ENCODE peak calls at places on chromosomes 13 and 19, in four cellular contexts. One of them, this sample, is unnamed.

GRCh38 chr13:102261809-102262208 is 140.0 kb downstream of the FGF14 start:
- DNase-seq in GM12878: no peak
- DNase-seq in H1: no peak
- DNase-seq in HepG2: no peak
- DNase-seq in this sample: no peak

GRCh38 chr19:18607222-18608101 is 863 bp upstream of the CRLF1 start:
- DNase-seq in GM12878: no peak
- DNase-seq in H1: peak; percentile 64
- DNase-seq in HepG2: no peak
- DNase-seq in this sample: no peak

GRCh38 chr13:96850538-96850937 is 143.7 kb downstream of the OXGR1 start:
- DNase-seq in GM12878: no peak
- DNase-seq in H1: no peak
- DNase-seq in HepG2: no peak
- DNase-seq in this sample: no peak

GRCh38 chr19:681029-681626 is 4.9 kb downstream of the FSTL3 start:
- DNase-seq in HepG2: no peak
- DNase-seq in GM12878: no peak
- DNase-seq in H1: no peak
- DNase-seq in this sample: peak; percentile 88

GRCh38 chr19:19937403-19937802 is 36.7 kb downstream of the ZNF93 start:
- DNase-seq in HepG2: no peak
- DNase-seq in H1: no peak
- DNase-seq in GM12878: no peak
- DNase-seq in this sample: no peak

GRCh38 chr13:24228852-24229458 is 68.4 kb downstream of the SPATA13 start:
- DNase-seq in GM12878: no peak
- DNase-seq in HepG2: peak; percentile 65
- DNase-seq in H1: no peak
- DNase-seq in this sample: peak; percentile 40

GRCh38 chr19:52622261-52622660 is 15.9 kb downstream of the ZNF83 start:
- DNase-seq in GM12878: no peak
- DNase-seq in HepG2: no peak
- DNase-seq in H1: no peak
- DNase-seq in this sample: no peak

GRCh38 chr19:10921199-10921879 is 7.1 kb downstream of the YIPF2 start:
- DNase-seq in H1: no peak
- DNase-seq in GM12878: no peak
- DNase-seq in HepG2: no peak
- DNase-seq in this sample: no peak

GRCh38 chr13:28730762-28731161 is 12.0 kb upstream of the SLC46A3 start:
- DNase-seq in GM12878: no peak
- DNase-seq in HepG2: no peak
- DNase-seq in H1: no peak
- DNase-seq in this sample: no peak

GRCh38 chr13:59680429-59681024 is 483.2 kb downstream of the DIAPH3 start:
- DNase-seq in HepG2: no peak
- DNase-seq in H1: no peak
- DNase-seq in GM12878: no peak
- DNase-seq in this sample: no peak

GRCh38 chr13:95787356-95788099 is 110.6 kb downstream of the DNAJC3 start:
- DNase-seq in H1: no peak
- DNase-seq in HepG2: no peak
- DNase-seq in GM12878: no peak
- DNase-seq in this sample: no peak

GRCh38 chr13:75415720-75416119 is 66.2 kb downstream of the TBC1D4 start:
- DNase-seq in GM12878: no peak
- DNase-seq in H1: no peak
- DNase-seq in HepG2: no peak
- DNase-seq in this sample: no peak

GRCh38 chr19:55643003-55643732 is at the start of gene ZNF581:
- DNase-seq in H1: peak; percentile 90
- DNase-seq in HepG2: peak; percentile 57
- DNase-seq in GM12878: peak; percentile 59
- DNase-seq in this sample: no peak

GRCh38 chr13:62960723-62961122 is 1545.1 kb upstream of the PCDH20 start:
- DNase-seq in HepG2: no peak
- DNase-seq in GM12878: no peak
- DNase-seq in H1: no peak
- DNase-seq in this sample: no peak

GRCh38 chr19:40314646-40315045 is 29.5 kb upstream of the AKT2 start:
- DNase-seq in H1: no peak
- DNase-seq in GM12878: no peak
- DNase-seq in HepG2: no peak
- DNase-seq in this sample: no peak

GRCh38 chr13:30587231-30587630 is 30.5 kb upstream of the USPL1 start:
- DNase-seq in H1: no peak
- DNase-seq in HepG2: no peak
- DNase-seq in GM12878: no peak
- DNase-seq in this sample: no peak

GRCh38 chr19:57398868-57399267 is 9.2 kb downstream of the ZNF548 start:
- DNase-seq in H1: no peak
- DNase-seq in HepG2: no peak
- DNase-seq in GM12878: no peak
- DNase-seq in this sample: no peak

GRCh38 chr13:110387451-110388140 is 80.5 kb downstream of the COL4A2 start:
- DNase-seq in H1: peak; percentile 58
- DNase-seq in GM12878: no peak
- DNase-seq in HepG2: no peak
- DNase-seq in this sample: no peak

GRCh38 chr13:95267662-95268369 is 33.4 kb downstream of the ABCC4 start:
- DNase-seq in HepG2: peak; percentile 45
- DNase-seq in H1: no peak
- DNase-seq in GM12878: no peak
- DNase-seq in this sample: no peak

DNA sequence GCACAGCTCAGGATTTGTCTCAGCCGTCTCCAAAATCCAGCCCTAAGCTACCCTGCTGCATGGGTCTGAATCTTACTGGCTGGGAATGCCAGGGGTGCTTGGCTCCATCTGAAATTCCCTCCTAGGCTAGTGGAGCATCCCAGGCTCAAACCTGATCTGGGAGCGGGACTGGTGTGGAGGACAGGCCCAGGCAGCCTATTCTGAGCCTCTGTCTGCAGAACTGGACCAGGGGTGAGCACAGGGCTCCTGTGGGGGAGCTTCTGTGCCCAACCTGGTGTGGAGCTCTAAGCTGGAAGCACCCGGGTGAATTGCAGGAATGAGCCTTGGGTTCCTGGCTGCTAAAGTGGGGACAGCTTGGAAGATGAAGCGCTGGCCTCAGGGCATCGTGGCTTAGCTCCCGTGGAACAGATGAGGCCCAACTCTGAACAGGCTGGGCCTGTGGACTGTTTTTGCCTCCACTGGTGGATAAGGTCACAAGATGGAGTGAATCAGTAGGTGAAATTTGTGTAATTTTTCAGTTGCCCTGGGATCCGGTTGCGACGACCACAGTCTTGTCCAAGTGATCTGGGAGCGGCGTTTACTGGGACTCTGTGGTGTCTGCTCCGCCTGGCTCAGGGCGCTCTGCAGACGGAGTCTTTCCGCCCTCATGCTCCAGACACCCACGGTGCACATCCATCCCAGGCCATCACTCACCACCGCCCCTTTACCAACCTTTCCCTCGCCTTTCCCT is 79.5 kb downstream of the TEX29 start:
- DNase-seq in GM12878: no peak
- DNase-seq in H1: no peak
- DNase-seq in HepG2: no peak
- DNase-seq in this sample: no peak
- TF ChIP-seq SUZ12 in GM12878: no peak
- TF ChIP-seq SUZ12 in H1: no peak
- TF ChIP-seq SUZ12 in HepG2: no peak
- TF ChIP-seq SUZ12 in this sample: no peak

GRCh38 chr13:40232321-40232720 is 434.1 kb downstream of the FOXO1 start:
- DNase-seq in GM12878: no peak
- DNase-seq in H1: no peak
- DNase-seq in HepG2: no peak
- DNase-seq in this sample: no peak

GRCh38 chr13:40231311-40231710 is 435.1 kb downstream of the FOXO1 start:
- DNase-seq in HepG2: no peak
- DNase-seq in H1: no peak
- DNase-seq in GM12878: no peak
- DNase-seq in this sample: no peak

GRCh38 chr13:40235160-40235796 is 431.2 kb downstream of the FOXO1 start:
- DNase-seq in GM12878: no peak
- DNase-seq in HepG2: no peak
- DNase-seq in H1: no peak
- DNase-seq in this sample: no peak

GRCh38 chr13:40236566-40237168 is 429.8 kb downstream of the FOXO1 start:
- DNase-seq in HepG2: no peak
- DNase-seq in GM12878: no peak
- DNase-seq in H1: no peak
- DNase-seq in this sample: no peak

GRCh38 chr13:40233731-40234195 is 432.7 kb downstream of the FOXO1 start:
- DNase-seq in H1: no peak
- DNase-seq in GM12878: no peak
- DNase-seq in HepG2: no peak
- DNase-seq in this sample: no peak
- TF ChIP-seq YY1 in H1: no peak
- TF ChIP-seq YY1 in GM12878: no peak
- TF ChIP-seq YY1 in HepG2: no peak
- TF ChIP-seq YY1 in this sample: no peak

DNA sequence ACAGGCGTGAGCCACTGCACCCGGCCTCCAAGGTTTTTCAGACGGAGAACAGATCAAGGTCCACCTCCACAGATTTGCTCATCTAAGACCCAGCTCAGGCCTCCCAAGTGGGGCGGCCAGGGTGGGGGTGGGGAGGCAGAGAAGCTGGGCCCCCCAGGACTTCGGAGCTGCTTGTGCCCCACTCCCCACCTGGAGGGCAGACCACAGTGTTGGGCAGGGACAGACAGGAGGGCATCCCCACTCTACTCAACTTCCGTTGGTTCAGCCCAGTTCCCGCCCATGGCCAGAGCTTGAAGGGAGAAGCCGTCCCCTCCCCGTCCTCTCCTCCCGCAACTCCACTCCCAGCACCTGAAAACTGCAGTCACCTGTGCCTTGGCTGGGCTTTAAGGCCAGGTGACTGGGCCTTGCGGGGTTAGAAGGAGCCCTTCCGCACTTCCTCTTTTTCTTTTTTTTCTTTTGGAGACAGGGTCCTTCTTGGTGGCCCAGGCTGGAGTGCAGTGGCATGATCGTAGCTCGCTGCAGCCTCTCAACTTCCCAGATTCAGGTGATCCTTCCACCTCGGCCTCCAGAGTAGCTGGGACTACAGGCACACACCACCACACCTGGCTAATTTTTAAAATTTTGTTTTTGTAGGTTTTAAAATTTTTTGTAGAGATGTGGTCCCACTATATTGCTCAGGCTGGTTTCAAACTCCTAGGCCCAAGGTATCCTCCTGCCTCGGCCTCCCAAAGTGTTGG is 734 bp upstream of the LRRC8E start:
- DNase-seq in HepG2: no peak
- DNase-seq in H1: no peak
- DNase-seq in GM12878: no peak
- DNase-seq in this sample: no peak
- H3K4me3 ChIP-seq in HepG2: peak overlapping the region; percentile 90
- H3K4me3 ChIP-seq in H1: no peak overlapping the region
- H3K4me3 ChIP-seq in GM12878: no peak overlapping the region
- H3K4me3 ChIP-seq in this sample: peak overlapping the region; percentile 27

DNA sequence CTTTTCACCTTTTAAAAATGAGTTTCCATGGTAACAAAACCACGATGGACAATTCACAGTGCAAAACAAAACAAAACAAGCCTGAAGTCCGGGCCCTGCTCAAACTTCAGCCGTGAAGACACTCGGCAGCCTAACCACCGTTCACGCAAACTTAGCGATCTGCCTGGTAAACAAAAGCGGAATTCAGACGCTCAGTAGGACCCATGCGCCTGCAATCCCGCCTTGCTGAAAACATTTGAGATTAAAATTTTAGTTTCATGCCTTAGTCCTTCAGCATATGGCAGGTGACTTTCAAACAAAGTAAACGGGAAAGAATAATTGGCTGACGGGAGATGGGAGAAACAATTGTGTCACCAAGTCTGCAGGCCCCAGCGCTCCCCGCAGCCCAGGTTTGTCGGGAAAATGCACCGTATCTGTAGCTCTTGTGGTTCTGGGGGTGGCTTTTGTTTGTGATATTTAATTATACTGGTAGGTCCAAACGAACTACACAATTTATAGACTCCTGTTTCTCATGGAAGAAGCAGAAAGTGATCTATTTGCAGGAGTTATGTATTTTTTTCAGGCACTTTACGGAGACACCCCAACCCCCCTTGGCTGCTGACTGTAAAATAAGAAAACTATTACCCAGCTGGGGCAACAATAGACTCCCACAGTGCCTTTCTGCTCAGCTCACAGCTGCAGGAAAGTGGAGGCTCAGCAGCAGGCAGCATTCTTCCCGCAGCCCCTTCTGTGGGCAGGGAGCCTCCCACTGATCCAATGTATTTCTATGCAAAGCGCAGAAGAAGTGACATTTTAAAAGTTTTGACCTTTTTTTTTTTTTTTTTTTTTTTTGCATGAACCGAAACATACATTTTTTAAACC is 94.7 kb downstream of the SOX1 start:
- DNase-seq in HepG2: peak; percentile 10
- DNase-seq in H1: peak; percentile 71
- DNase-seq in GM12878: no peak
- DNase-seq in this sample: peak; percentile 77
- TF ChIP-seq SUZ12 in HepG2: no peak
- TF ChIP-seq SUZ12 in H1: no peak
- TF ChIP-seq SUZ12 in GM12878: no peak
- TF ChIP-seq SUZ12 in this sample: no peak

GRCh38 chr13:21583496-21583895 is 20.5 kb downstream of the MICU2 start:
- DNase-seq in HepG2: peak; percentile 44
- DNase-seq in GM12878: no peak
- DNase-seq in H1: no peak
- DNase-seq in this sample: peak; percentile 15
- TF ChIP-seq YY1 in HepG2: no peak
- TF ChIP-seq YY1 in GM12878: no peak
- TF ChIP-seq YY1 in H1: peak; percentile 85
- TF ChIP-seq YY1 in this sample: no peak